ENCODE peak calls at places on chromosome 9, in ten cellular contexts. C, P, M, E, Y, B, T, L, N and V are unnamed samples.

GRCh38 chr9:132169672-132170392 is 8.0 kb downstream of the NTNG2 start:
- DNase-seq in C (no peak), P (peak; percentile 67), M (peak; percentile 84), E (peak; percentile 61), Y (peak; percentile 66), B (peak; percentile 7), T (peak; percentile 60), L (no peak), N (peak; percentile 57), V (peak; percentile 73)

GRCh38 chr9:83572524-83572923 is 34.3 kb upstream of the FRMD3 start:
- DNase-seq in C (no peak), P (peak; percentile 62), M (peak; percentile 32), E (no peak), Y (no peak), B (no peak), T (no peak), L (no peak), N (peak; percentile 8), V (peak; percentile 15)

GRCh38 chr9:93037476-93037971 is 21.0 kb upstream of the SUSD3 start:
- DNase-seq in C (no peak), P (no peak), M (no peak), E (no peak), Y (no peak), B (no peak), T (no peak), L (no peak), N (no peak), V (peak; percentile 77)

GRCh38 chr9:114151426-114151956 is 3.8 kb upstream of the COL27A1 start:
- DNase-seq in C (no peak), P (no peak), M (no peak), E (no peak), Y (no peak), B (no peak), T (no peak), L (no peak), N (no peak), V (no peak)

GRCh38 chr9:84322830-84323229 is 17.7 kb downstream of the SLC28A3 start:
- DNase-seq in C (no peak), P (no peak), M (peak; percentile 21), E (no peak), Y (no peak), B (peak; percentile 59), T (no peak), L (no peak), N (peak; percentile 84), V (no peak)

GRCh38 chr9:130453487-130453886 is 8.7 kb downstream of the ASS1 start:
- DNase-seq in C (no peak), P (peak; percentile 73), M (no peak), E (no peak), Y (no peak), B (no peak), T (no peak), L (no peak), N (peak; percentile 21), V (no peak)

GRCh38 chr9:81814794-81815464 is 113.3 kb upstream of the SPATA31D4 start:
- DNase-seq in C (peak; percentile 51), P (no peak), M (no peak), E (no peak), Y (no peak), B (no peak), T (no peak), L (no peak), N (no peak), V (no peak)

GRCh38 chr9:93427655-93428379 is 23.7 kb upstream of the FAM120A start:
- DNase-seq in C (no peak), P (no peak), M (no peak), E (peak; percentile 5), Y (no peak), B (no peak), T (no peak), L (no peak), N (no peak), V (no peak)

GRCh38 chr9:121269888-121270254 is 1.9 kb downstream of the GSN start:
- DNase-seq in C (no peak), P (no peak), M (no peak), E (no peak), Y (no peak), B (no peak), T (no peak), L (no peak), N (no peak), V (no peak)

GRCh38 chr9:36436909-36437308 is 36.8 kb upstream of the RNF38 start:
- DNase-seq in C (no peak), P (peak; percentile 59), M (no peak), E (no peak), Y (no peak), B (no peak), T (no peak), L (no peak), N (no peak), V (no peak)

GRCh38 chr9:36191290-36191645 is 547 bp downstream of the CLTA start:
- DNase-seq in C (no peak), P (peak; percentile 51), M (no peak), E (peak; percentile 48), Y (peak; percentile 14), B (no peak), T (no peak), L (no peak), N (peak; percentile 34), V (peak; percentile 36)

GRCh38 chr9:85089188-85089969 is 419.9 kb downstream of the NTRK2 start:
- DNase-seq in C (no peak), P (no peak), M (no peak), E (no peak), Y (no peak), B (no peak), T (no peak), L (no peak), N (no peak), V (no peak)

GRCh38 chr9:137234055-137234697 is 3.5 kb downstream of the SLC34A3 start:
- DNase-seq in C (no peak), P (no peak), M (no peak), E (no peak), Y (no peak), B (no peak), T (no peak), L (no peak), N (no peak), V (no peak)

GRCh38 chr9:94692601-94693000 is 33.9 kb upstream of the AOPEP start:
- DNase-seq in C (no peak), P (peak; percentile 32), M (no peak), E (no peak), Y (peak; percentile 81), B (no peak), T (no peak), L (no peak), N (no peak), V (no peak)

GRCh38 chr9:128684325-128685021 is 4.5 kb upstream of the SET start:
- DNase-seq in C (peak; percentile 92), P (peak; percentile 81), M (peak; percentile 80), E (peak; percentile 88), Y (peak; percentile 85), B (peak; percentile 20), T (peak; percentile 55), L (no peak), N (peak; percentile 90), V (peak; percentile 81)

GRCh38 chr9:98222885-98223640 is 30.6 kb upstream of the CORO2A start:
- DNase-seq in C (peak; percentile 99), P (peak; percentile 99), M (peak; percentile 94), E (no peak), Y (peak; percentile 79), B (peak; percentile 79), T (no peak), L (no peak), N (peak; percentile 100), V (no peak)

GRCh38 chr9:97985058-97985861 is 2.1 kb downstream of the ANP32B start:
- DNase-seq in C (no peak), P (no peak), M (no peak), E (no peak), Y (peak; percentile 48), B (no peak), T (peak; percentile 10), L (no peak), N (peak; percentile 39), V (peak; percentile 49)

GRCh38 chr9:21385131-21385665 is at the start of gene IFNA2:
- DNase-seq in C (no peak), P (no peak), M (no peak), E (no peak), Y (no peak), B (no peak), T (no peak), L (no peak), N (no peak), V (peak; percentile 89)